ENCODE peak calls at places on chromosomes 5 and 9, in eight cellular contexts. One of them, this sample, is unnamed.

GRCh38 chr5:115510145-115510640 is 34.4 kb downstream of the FEM1C start:
- DNase-seq in uterus: no peak
- DNase-seq in stomach: no peak
- DNase-seq in H9: no peak
- DNase-seq in neuronal stem cell: no peak
- DNase-seq in lung: no peak
- DNase-seq in heart left ventricle: no peak
- DNase-seq in tibial artery: no peak
- DNase-seq in this sample: no peak

GRCh38 chr9:36025751-36026150 is 11.0 kb upstream of the RECK start:
- DNase-seq in stomach: no peak
- DNase-seq in uterus: no peak
- DNase-seq in lung: no peak
- DNase-seq in neuronal stem cell: no peak
- DNase-seq in heart left ventricle: no peak
- DNase-seq in tibial artery: no peak
- DNase-seq in H9: no peak
- DNase-seq in this sample: no peak

GRCh38 chr5:135489466-135490244 is 37.5 kb upstream of the TIFAB start:
- DNase-seq in H9: peak; percentile 59
- DNase-seq in lung: no peak
- DNase-seq in neuronal stem cell: no peak
- DNase-seq in heart left ventricle: no peak
- DNase-seq in tibial artery: no peak
- DNase-seq in stomach: no peak
- DNase-seq in uterus: no peak
- DNase-seq in this sample: peak; percentile 53

GRCh38 chr5:116571568-116572321 is 2.9 kb downstream of the SEMA6A start:
- DNase-seq in lung: no peak
- DNase-seq in H9: no peak
- DNase-seq in heart left ventricle: no peak
- DNase-seq in stomach: no peak
- DNase-seq in uterus: no peak
- DNase-seq in neuronal stem cell: no peak
- DNase-seq in tibial artery: no peak
- DNase-seq in this sample: no peak

GRCh38 chr5:38994329-38994927 is 79.8 kb downstream of the RICTOR start:
- DNase-seq in lung: peak; percentile 30
- DNase-seq in neuronal stem cell: peak; percentile 26
- DNase-seq in tibial artery: no peak
- DNase-seq in uterus: peak; percentile 44
- DNase-seq in stomach: no peak
- DNase-seq in heart left ventricle: peak; percentile 30
- DNase-seq in H9: no peak
- DNase-seq in this sample: peak; percentile 50

GRCh38 chr9:12766357-12766756 is 8.5 kb upstream of the LURAP1L start:
- DNase-seq in neuronal stem cell: no peak
- DNase-seq in stomach: no peak
- DNase-seq in tibial artery: no peak
- DNase-seq in uterus: no peak
- DNase-seq in heart left ventricle: no peak
- DNase-seq in H9: no peak
- DNase-seq in lung: peak; percentile 54
- DNase-seq in this sample: no peak

GRCh38 chr5:16784088-16784487 is 152.0 kb downstream of the MYO10 start:
- DNase-seq in stomach: no peak
- DNase-seq in heart left ventricle: peak; percentile 10
- DNase-seq in tibial artery: no peak
- DNase-seq in H9: no peak
- DNase-seq in uterus: no peak
- DNase-seq in lung: no peak
- DNase-seq in neuronal stem cell: no peak
- DNase-seq in this sample: no peak

GRCh38 chr5:9207820-9208418 is 338.0 kb downstream of the SEMA5A start:
- DNase-seq in heart left ventricle: no peak
- DNase-seq in neuronal stem cell: no peak
- DNase-seq in stomach: no peak
- DNase-seq in uterus: no peak
- DNase-seq in lung: no peak
- DNase-seq in tibial artery: no peak
- DNase-seq in H9: no peak
- DNase-seq in this sample: peak; percentile 42

GRCh38 chr5:174399411-174399810 is 325.0 kb upstream of the MSX2 start:
- DNase-seq in tibial artery: no peak
- DNase-seq in neuronal stem cell: no peak
- DNase-seq in uterus: no peak
- DNase-seq in heart left ventricle: no peak
- DNase-seq in lung: no peak
- DNase-seq in H9: no peak
- DNase-seq in stomach: no peak
- DNase-seq in this sample: no peak

GRCh38 chr9:7186175-7186574 is 428.4 kb downstream of the KDM4C start:
- DNase-seq in lung: no peak
- DNase-seq in stomach: no peak
- DNase-seq in H9: peak; percentile 60
- DNase-seq in heart left ventricle: no peak
- DNase-seq in neuronal stem cell: no peak
- DNase-seq in uterus: no peak
- DNase-seq in tibial artery: no peak
- DNase-seq in this sample: no peak
- H3K9me3 ChIP-seq in lung: peaks cover 4% of the 10 kb centered on the region
- H3K9me3 ChIP-seq in stomach: peaks cover 24% of the 10 kb centered on the region
- H3K9me3 ChIP-seq in H9: no peaks in the 10 kb centered on the region
- H3K9me3 ChIP-seq in heart left ventricle: no peaks in the 10 kb centered on the region
- H3K9me3 ChIP-seq in neuronal stem cell: peaks cover 10% of the 10 kb centered on the region
- H3K9me3 ChIP-seq in uterus: peaks cover 4% of the 10 kb centered on the region
- H3K9me3 ChIP-seq in tibial artery: peaks cover 6% of the 10 kb centered on the region
- H3K9me3 ChIP-seq in this sample: no peaks in the 10 kb centered on the region

GRCh38 chr9:97940233-97940632 is 2.3 kb upstream of the HEMGN start:
- DNase-seq in uterus: no peak
- DNase-seq in heart left ventricle: no peak
- DNase-seq in neuronal stem cell: no peak
- DNase-seq in lung: no peak
- DNase-seq in H9: no peak
- DNase-seq in stomach: no peak
- DNase-seq in tibial artery: no peak
- DNase-seq in this sample: no peak

GRCh38 chr9:97938081-97938644 is at the start of gene HEMGN:
- DNase-seq in uterus: no peak
- DNase-seq in lung: no peak
- DNase-seq in neuronal stem cell: no peak
- DNase-seq in heart left ventricle: no peak
- DNase-seq in tibial artery: no peak
- DNase-seq in H9: no peak
- DNase-seq in stomach: no peak
- DNase-seq in this sample: no peak

GRCh38 chr9:97943308-97943855 is 5.4 kb upstream of the HEMGN start:
- DNase-seq in lung: no peak
- DNase-seq in tibial artery: no peak
- DNase-seq in uterus: no peak
- DNase-seq in heart left ventricle: no peak
- DNase-seq in stomach: no peak
- DNase-seq in H9: no peak
- DNase-seq in neuronal stem cell: no peak
- DNase-seq in this sample: no peak

GRCh38 chr9:97940707-97941106 is 2.7 kb upstream of the HEMGN start:
- DNase-seq in uterus: no peak
- DNase-seq in heart left ventricle: no peak
- DNase-seq in tibial artery: no peak
- DNase-seq in lung: no peak
- DNase-seq in H9: no peak
- DNase-seq in stomach: no peak
- DNase-seq in neuronal stem cell: no peak
- DNase-seq in this sample: no peak

DNA sequence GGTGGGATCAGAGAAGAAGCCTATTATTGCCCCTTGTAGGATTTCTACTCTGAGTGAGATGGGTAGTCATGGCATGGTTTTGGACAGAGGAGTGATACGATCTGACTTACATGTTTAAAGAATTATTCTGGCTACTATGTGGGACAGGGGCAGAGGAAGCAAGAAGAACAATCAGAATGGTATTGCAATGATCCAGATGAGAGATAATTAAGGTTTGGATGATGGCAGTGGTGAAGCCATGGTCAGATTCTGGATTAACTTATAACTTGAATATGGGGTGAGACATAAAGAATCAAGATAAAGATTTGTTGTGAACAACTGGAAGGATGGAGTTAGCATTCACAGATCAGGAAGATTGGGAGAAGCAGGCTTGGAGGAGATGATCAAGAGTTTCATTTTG is 3.4 kb upstream of the HEMGN start:
- DNase-seq in heart left ventricle: no peak
- DNase-seq in stomach: no peak
- DNase-seq in uterus: no peak
- DNase-seq in lung: no peak
- DNase-seq in tibial artery: no peak
- DNase-seq in neuronal stem cell: no peak
- DNase-seq in H9: no peak
- DNase-seq in this sample: no peak
- H3K27me3 ChIP-seq in heart left ventricle: no peaks in the 10 kb centered on the region
- H3K27me3 ChIP-seq in stomach: peaks cover 8% of the 10 kb centered on the region
- H3K27me3 ChIP-seq in uterus: no peaks in the 10 kb centered on the region
- H3K27me3 ChIP-seq in lung: no peaks in the 10 kb centered on the region
- H3K27me3 ChIP-seq in tibial artery: no peaks in the 10 kb centered on the region
- H3K27me3 ChIP-seq in neuronal stem cell: no peaks in the 10 kb centered on the region
- H3K27me3 ChIP-seq in H9: peaks cover 4% of the 10 kb centered on the region
- H3K27me3 ChIP-seq in this sample: no peaks in the 10 kb centered on the region

GRCh38 chr5:4551034-4551433 is 589.1 kb upstream of the ADAMTS16 start:
- DNase-seq in stomach: no peak
- DNase-seq in tibial artery: no peak
- DNase-seq in uterus: no peak
- DNase-seq in heart left ventricle: no peak
- DNase-seq in neuronal stem cell: no peak
- DNase-seq in H9: no peak
- DNase-seq in lung: no peak
- DNase-seq in this sample: no peak

GRCh38 chr5:4549351-4549750 is 590.8 kb upstream of the ADAMTS16 start:
- DNase-seq in H9: no peak
- DNase-seq in tibial artery: no peak
- DNase-seq in lung: no peak
- DNase-seq in neuronal stem cell: no peak
- DNase-seq in uterus: no peak
- DNase-seq in heart left ventricle: no peak
- DNase-seq in stomach: no peak
- DNase-seq in this sample: no peak

GRCh38 chr5:4553968-4554367 is 586.2 kb upstream of the ADAMTS16 start:
- DNase-seq in uterus: no peak
- DNase-seq in stomach: no peak
- DNase-seq in heart left ventricle: no peak
- DNase-seq in neuronal stem cell: no peak
- DNase-seq in lung: no peak
- DNase-seq in H9: no peak
- DNase-seq in tibial artery: no peak
- DNase-seq in this sample: no peak

GRCh38 chr5:4555739-4556285 is 584.3 kb upstream of the ADAMTS16 start:
- DNase-seq in tibial artery: no peak
- DNase-seq in H9: no peak
- DNase-seq in neuronal stem cell: no peak
- DNase-seq in heart left ventricle: no peak
- DNase-seq in uterus: no peak
- DNase-seq in stomach: no peak
- DNase-seq in lung: no peak
- DNase-seq in this sample: no peak

GRCh38 chr5:4553130-4553529 is 587.0 kb upstream of the ADAMTS16 start:
- DNase-seq in heart left ventricle: no peak
- DNase-seq in tibial artery: no peak
- DNase-seq in stomach: no peak
- DNase-seq in H9: no peak
- DNase-seq in uterus: no peak
- DNase-seq in lung: no peak
- DNase-seq in neuronal stem cell: no peak
- DNase-seq in this sample: no peak
- H3K9me3 ChIP-seq in heart left ventricle: no peaks in the 10 kb centered on the region
- H3K9me3 ChIP-seq in tibial artery: no peaks in the 10 kb centered on the region
- H3K9me3 ChIP-seq in stomach: peaks cover 5% of the 10 kb centered on the region
- H3K9me3 ChIP-seq in H9: no peaks in the 10 kb centered on the region
- H3K9me3 ChIP-seq in uterus: no peaks in the 10 kb centered on the region
- H3K9me3 ChIP-seq in lung: no peaks in the 10 kb centered on the region
- H3K9me3 ChIP-seq in neuronal stem cell: peaks cover 9% of the 10 kb centered on the region
- H3K9me3 ChIP-seq in this sample: no peaks in the 10 kb centered on the region

GRCh38 chr5:123059455-123059854 is 22.9 kb upstream of the PPIC start:
- DNase-seq in H9: no peak
- DNase-seq in uterus: no peak
- DNase-seq in lung: no peak
- DNase-seq in stomach: no peak
- DNase-seq in neuronal stem cell: no peak
- DNase-seq in tibial artery: no peak
- DNase-seq in heart left ventricle: no peak
- DNase-seq in this sample: no peak
- H3K27me3 ChIP-seq in H9: no peaks in the 10 kb centered on the region
- H3K27me3 ChIP-seq in uterus: no peaks in the 10 kb centered on the region
- H3K27me3 ChIP-seq in lung: no peaks in the 10 kb centered on the region
- H3K27me3 ChIP-seq in stomach: no peaks in the 10 kb centered on the region
- H3K27me3 ChIP-seq in neuronal stem cell: no peaks in the 10 kb centered on the region
- H3K27me3 ChIP-seq in tibial artery: no peaks in the 10 kb centered on the region
- H3K27me3 ChIP-seq in heart left ventricle: no peaks in the 10 kb centered on the region
- H3K27me3 ChIP-seq in this sample: no peaks in the 10 kb centered on the region

DNA sequence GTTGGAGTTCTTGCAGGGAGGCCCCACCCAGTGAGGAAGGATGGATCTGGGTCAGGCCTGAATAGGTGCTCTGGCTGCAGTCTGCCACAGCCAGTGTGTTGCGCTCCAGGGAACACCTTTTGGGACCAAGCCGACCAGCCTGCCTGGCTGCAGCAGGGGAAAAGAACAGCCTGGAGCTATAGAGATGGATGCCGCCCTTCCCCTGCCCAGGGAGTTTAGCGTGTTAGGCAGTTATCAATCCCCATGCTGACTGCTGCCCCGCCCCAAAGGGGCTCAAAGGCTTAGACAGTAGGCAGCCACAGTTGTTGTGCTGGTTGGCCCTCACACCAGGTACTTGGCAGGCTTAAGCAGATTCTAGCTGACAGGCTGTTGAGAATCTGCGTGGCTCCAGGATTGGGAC is 153.4 kb upstream of the ADAMTS19 start:
- DNase-seq in H9: no peak
- DNase-seq in stomach: no peak
- DNase-seq in tibial artery: no peak
- DNase-seq in uterus: no peak
- DNase-seq in neuronal stem cell: no peak
- DNase-seq in heart left ventricle: no peak
- DNase-seq in lung: no peak
- DNase-seq in this sample: no peak
- H3K9me3 ChIP-seq in H9: no peaks in the 10 kb centered on the region
- H3K9me3 ChIP-seq in stomach: peaks cover 87% of the 10 kb centered on the region
- H3K9me3 ChIP-seq in tibial artery: peaks cover 11% of the 10 kb centered on the region
- H3K9me3 ChIP-seq in uterus: peaks cover 7% of the 10 kb centered on the region
- H3K9me3 ChIP-seq in neuronal stem cell: no peaks in the 10 kb centered on the region
- H3K9me3 ChIP-seq in heart left ventricle: peaks cover 12% of the 10 kb centered on the region
- H3K9me3 ChIP-seq in lung: no peaks in the 10 kb centered on the region
- H3K9me3 ChIP-seq in this sample: no peaks in the 10 kb centered on the region

DNA sequence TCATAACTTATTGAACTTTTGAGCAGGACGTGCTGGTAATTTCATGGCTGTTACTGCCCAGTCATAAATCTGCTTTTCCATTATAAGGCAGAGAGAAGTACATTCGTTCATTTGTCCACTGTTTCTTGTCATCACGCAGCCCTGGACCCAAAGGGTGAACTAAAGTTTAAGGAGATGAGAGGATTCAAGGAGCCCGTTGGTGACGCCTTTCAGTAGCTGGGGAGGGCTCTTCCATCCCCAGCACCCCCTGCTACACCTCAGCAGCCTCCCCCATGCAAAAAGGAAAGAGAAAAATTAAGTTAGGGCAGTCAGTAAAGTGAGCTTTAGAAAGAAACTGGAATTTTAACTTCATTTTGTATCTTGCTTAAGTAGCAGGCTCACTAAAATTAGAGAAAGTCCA is 2.9 kb downstream of the FOXE1 start:
- DNase-seq in tibial artery: no peak
- DNase-seq in lung: no peak
- DNase-seq in heart left ventricle: no peak
- DNase-seq in neuronal stem cell: no peak
- DNase-seq in uterus: no peak
- DNase-seq in stomach: no peak
- DNase-seq in H9: no peak
- DNase-seq in this sample: no peak
- H3K27me3 ChIP-seq in tibial artery: peaks cover 3% of the 10 kb centered on the region
- H3K27me3 ChIP-seq in lung: peaks cover 8% of the 10 kb centered on the region
- H3K27me3 ChIP-seq in heart left ventricle: peaks cover 72% of the 10 kb centered on the region
- H3K27me3 ChIP-seq in neuronal stem cell: peaks cover 61% of the 10 kb centered on the region
- H3K27me3 ChIP-seq in uterus: peaks cover 6% of the 10 kb centered on the region
- H3K27me3 ChIP-seq in stomach: peaks cover 100% of the 10 kb centered on the region
- H3K27me3 ChIP-seq in H9: peaks cover 93% of the 10 kb centered on the region
- H3K27me3 ChIP-seq in this sample: no peaks in the 10 kb centered on the region

This sample was measured in Caco-2.